ENCODE peak calls at places on chromosome 2, in seven cellular contexts. U is putamen, B is heart left ventricle, I is non-pigmented ciliary epithelial cell, D is HFF-Myc, Y is foreskin fibroblast, V is cardiac muscle cell. L is an unnamed sample.

GRCh38 chr2:15272961-15273360 is 288.2 kb downstream of the NBAS start:
- DNase-seq in U (no peak), B (no peak), I (no peak), D (no peak), Y (no peak), V (no peak), L (no peak)

GRCh38 chr2:170264522-170264860 is 86.5 kb downstream of the MYO3B start:
- DNase-seq in U (no peak), B (no peak), I (no peak), D (no peak), Y (no peak), V (no peak), L (no peak)

GRCh38 chr2:165857881-165858280 is 63.8 kb upstream of the GALNT3 start:
- DNase-seq in U (no peak), B (no peak), I (no peak), D (no peak), Y (peak), V (no peak), L (no peak)

GRCh38 chr2:163752252-163752651 is 16.4 kb upstream of the FIGN start:
- DNase-seq in U (no peak), B (no peak), I (no peak), D (no peak), Y (no peak), V (no peak), L (no peak)

GRCh38 chr2:85549826-85550225 is 10.9 kb downstream of the MAT2A start:
- DNase-seq in U (no peak), B (no peak), I (peak), D (peak), Y (peak), V (peak), L (no peak)

GRCh38 chr2:179440642-179441251 is 176.1 kb upstream of the SESTD1 start:
- DNase-seq in U (peak), B (no peak), I (no peak), D (no peak), Y (peak), V (peak), L (no peak)

GRCh38 chr2:178084273-178084672 is 11.7 kb upstream of the PDE11A start:
- DNase-seq in U (no peak), B (no peak), I (no peak), D (no peak), Y (no peak), V (peak), L (no peak)

GRCh38 chr2:180196419-180196977 is 189.4 kb upstream of the CWC22 start:
- DNase-seq in U (no peak), B (no peak), I (no peak), D (no peak), Y (peak), V (no peak), L (no peak)

GRCh38 chr2:42510930-42511271 is 17.1 kb upstream of the KCNG3 start:
- DNase-seq in U (no peak), B (no peak), I (no peak), D (no peak), Y (no peak), V (no peak), L (no peak)

GRCh38 chr2:152016175-152017120 is 82.4 kb downstream of the CACNB4 start:
- DNase-seq in U (no peak), B (no peak), I (no peak), D (no peak), Y (no peak), V (no peak), L (no peak)

GRCh38 chr2:105674406-105674805 is 70.3 kb upstream of the NCK2 start:
- DNase-seq in U (no peak), B (no peak), I (no peak), D (no peak), Y (no peak), V (peak), L (no peak)

GRCh38 chr2:64807417-64807816 is 153.7 kb upstream of the SERTAD2 start:
- DNase-seq in U (no peak), B (no peak), I (peak), D (peak), Y (peak), V (peak), L (peak)

GRCh38 chr2:75632091-75632704 is 14.4 kb upstream of the MRPL19 start:
- DNase-seq in U (no peak), B (no peak), I (no peak), D (no peak), Y (peak), V (peak), L (no peak)

GRCh38 chr2:19086351-19086750 is 272.1 kb downstream of the OSR1 start:
- DNase-seq in U (no peak), B (no peak), I (no peak), D (no peak), Y (no peak), V (no peak), L (no peak)

GRCh38 chr2:216879727-216880508 is 20.1 kb upstream of the TNP1 start:
- DNase-seq in U (no peak), B (no peak), I (no peak), D (no peak), Y (no peak), V (no peak), L (no peak)

GRCh38 chr2:239470151-239470900 is 69.5 kb upstream of the HDAC4 start:
- DNase-seq in U (no peak), B (no peak), I (no peak), D (no peak), Y (no peak), V (no peak), L (peak)

GRCh38 chr2:163863073-163863472 is 127.3 kb upstream of the FIGN start:
- DNase-seq in U (no peak), B (no peak), I (no peak), D (no peak), Y (no peak), V (no peak), L (no peak)

GRCh38 chr2:40760071-40760666 is 308.3 kb upstream of the SLC8A1 start:
- DNase-seq in U (no peak), B (no peak), I (peak), D (peak), Y (peak), V (peak), L (no peak)

GRCh38 chr2:240143801-240144648 is 3.6 kb upstream of the OTOS start:
- DNase-seq in U (peak), B (peak), I (no peak), D (peak), Y (peak), V (peak), L (peak)

GRCh38 chr2:206423147-206423546 is 20.2 kb upstream of the ADAM23 start:
- DNase-seq in U (no peak), B (no peak), I (no peak), D (no peak), Y (no peak), V (peak), L (no peak)

GRCh38 chr2:219551863-219552381 is 8.1 kb downstream of the TMEM198 start:
- DNase-seq in U (no peak), B (no peak), I (no peak), D (no peak), Y (no peak), V (no peak), L (no peak)

GRCh38 chr2:136441979-136442378 is 323.4 kb upstream of the THSD7B start:
- DNase-seq in U (no peak), B (no peak), I (no peak), D (no peak), Y (no peak), V (no peak), L (no peak)

GRCh38 chr2:233996436-233996835 is 54.1 kb upstream of the SPP2 start:
- DNase-seq in U (no peak), B (no peak), I (no peak), D (peak), Y (peak), V (no peak), L (no peak)